ENCODE peak calls at places on chromosome 20, in eight cellular contexts. R is AG09319; S is ovary; P is CD8-positive, alpha-beta T cell; C is astrocyte of the spinal cord; L is lower leg skin; V is AG04450; F is nephron progenitor cell. W is an unnamed sample.
A peak's percentile ranks its signal among the peaks of the same experiment; 100 is the strongest.

GRCh38 chr20:60255866-60256265 is 297.6 kb downstream of the CDH26 start:
- DNase-seq in R (no peak), S (no peak), P (no peak), C (peak; percentile 13), L (peak; percentile 72), V (no peak), F (no peak), W (peak; percentile 51)

GRCh38 chr20:57465943-57466342 is 59.0 kb downstream of the CTCFL start:
- DNase-seq in R (no peak), S (no peak), P (no peak), C (no peak), L (no peak), V (no peak), F (no peak), W (no peak)

GRCh38 chr20:48198951-48199431 is 413.7 kb upstream of the SULF2 start:
- DNase-seq in R (peak; percentile 3), S (no peak), P (no peak), C (no peak), L (no peak), V (no peak), F (no peak), W (no peak)

GRCh38 chr20:51969191-51969590 is 166.9 kb upstream of the SALL4 start:
- DNase-seq in R (no peak), S (no peak), P (no peak), C (no peak), L (peak; percentile 17), V (no peak), F (no peak), W (no peak)

GRCh38 chr20:38125157-38126056 is 39.7 kb downstream of the TGM2 start:
- DNase-seq in R (no peak), S (peak; percentile 92), P (no peak), C (peak; percentile 84), L (peak; percentile 78), V (no peak), F (no peak), W (no peak)

GRCh38 chr20:9660236-9660868 is 146.0 kb downstream of the LAMP5 start:
- DNase-seq in R (no peak), S (no peak), P (no peak), C (peak; percentile 5), L (no peak), V (no peak), F (peak; percentile 77), W (no peak)

GRCh38 chr20:2299301-2299700 is 3.5 kb downstream of the TGM3 start:
- DNase-seq in R (no peak), S (no peak), P (no peak), C (no peak), L (peak; percentile 88), V (no peak), F (no peak), W (no peak)

GRCh38 chr20:57609842-57610167 is 10.4 kb downstream of the ZBP1 start:
- DNase-seq in R (no peak), S (no peak), P (no peak), C (no peak), L (no peak), V (no peak), F (no peak), W (no peak)

GRCh38 chr20:47198254-47198671 is 158.2 kb downstream of the ZMYND8 start:
- DNase-seq in R (no peak), S (no peak), P (no peak), C (no peak), L (no peak), V (no peak), F (no peak), W (peak; percentile 8)

GRCh38 chr20:56179051-56179450 is 69.5 kb upstream of the MC3R start:
- DNase-seq in R (no peak), S (no peak), P (no peak), C (no peak), L (peak; percentile 49), V (no peak), F (no peak), W (no peak)

GRCh38 chr20:26208296-26209091 is 511.8 kb upstream of the ZNF337 start:
- DNase-seq in R (no peak), S (no peak), P (peak; percentile 41), C (no peak), L (peak; percentile 81), V (no peak), F (peak; percentile 70), W (no peak)

GRCh38 chr20:50776122-50776795 is 18.6 kb upstream of the BCAS4 start:
- DNase-seq in R (no peak), S (peak; percentile 6), P (no peak), C (no peak), L (peak; percentile 31), V (no peak), F (no peak), W (no peak)

GRCh38 chr20:46899619-46900018 is 5.0 kb downstream of the EYA2 start:
- DNase-seq in R (no peak), S (no peak), P (no peak), C (no peak), L (no peak), V (no peak), F (no peak), W (no peak)

GRCh38 chr20:52676282-52676995 is 295.7 kb upstream of the TSHZ2 start:
- DNase-seq in R (no peak), S (no peak), P (no peak), C (no peak), L (no peak), V (no peak), F (no peak), W (no peak)

GRCh38 chr20:58882704-58883089 is 30.2 kb downstream of the GNAS start:
- DNase-seq in R (no peak), S (no peak), P (no peak), C (no peak), L (no peak), V (no peak), F (no peak), W (no peak)

GRCh38 chr20:54669054-54669390 is 193.6 kb downstream of the DOK5 start:
- DNase-seq in R (no peak), S (no peak), P (no peak), C (no peak), L (no peak), V (no peak), F (no peak), W (no peak)

GRCh38 chr20:62500237-62500864 is 24.6 kb upstream of the GATA5 start:
- DNase-seq in R (peak; percentile 4), S (peak; percentile 84), P (peak; percentile 85), C (peak; percentile 18), L (peak; percentile 95), V (no peak), F (peak; percentile 94), W (peak; percentile 10)

GRCh38 chr20:46523108-46523507 is 9.7 kb upstream of the ZNF334 start:
- DNase-seq in R (no peak), S (no peak), P (no peak), C (no peak), L (no peak), V (no peak), F (no peak), W (no peak)

GRCh38 chr20:35329435-35330139 is 37.4 kb upstream of the FAM83C start:
- DNase-seq in R (no peak), S (no peak), P (peak; percentile 23), C (no peak), L (no peak), V (no peak), F (peak; percentile 37), W (no peak)

GRCh38 chr20:37823276-37823980 is 79.5 kb upstream of the VSTM2L start:
- DNase-seq in R (no peak), S (no peak), P (no peak), C (no peak), L (no peak), V (no peak), F (no peak), W (no peak)

GRCh38 chr20:47054945-47055344 is 160.3 kb downstream of the EYA2 start:
- DNase-seq in R (no peak), S (no peak), P (no peak), C (no peak), L (peak; percentile 56), V (no peak), F (no peak), W (no peak)

GRCh38 chr20:10369723-10370090 is 64.3 kb downstream of the MKKS start:
- DNase-seq in R (peak; percentile 29), S (no peak), P (no peak), C (peak; percentile 58), L (no peak), V (no peak), F (no peak), W (no peak)

GRCh38 chr20:22303523-22303922 is 280.8 kb downstream of the FOXA2 start:
- DNase-seq in R (no peak), S (no peak), P (no peak), C (no peak), L (no peak), V (no peak), F (no peak), W (no peak)

GRCh38 chr20:19901226-19901625 is 115.9 kb upstream of the NAA20 start:
- DNase-seq in R (no peak), S (no peak), P (no peak), C (no peak), L (peak; percentile 78), V (no peak), F (no peak), W (no peak)

GRCh38 chr20:36717657-36718056 is 28.2 kb downstream of the NDRG3 start:
- DNase-seq in R (no peak), S (no peak), P (no peak), C (no peak), L (no peak), V (no peak), F (no peak), W (peak; percentile 2)
- TF ChIP-seq CTCF in R (peak; percentile 18), S (no peak), P (no peak), C (peak; percentile 7), L (no peak), V (peak; percentile 9), F (no peak), W (peak; percentile 30)

GRCh38 chr20:33028875-33029274 is 2.6 kb upstream of the BPIFB6 start:
- DNase-seq in R (no peak), S (no peak), P (no peak), C (no peak), L (no peak), V (no peak), F (no peak), W (no peak)
- TF ChIP-seq CTCF in R (no peak), S (no peak), P (no peak), C (no peak), L (no peak), V (no peak), F (no peak), W (no peak)

DNA sequence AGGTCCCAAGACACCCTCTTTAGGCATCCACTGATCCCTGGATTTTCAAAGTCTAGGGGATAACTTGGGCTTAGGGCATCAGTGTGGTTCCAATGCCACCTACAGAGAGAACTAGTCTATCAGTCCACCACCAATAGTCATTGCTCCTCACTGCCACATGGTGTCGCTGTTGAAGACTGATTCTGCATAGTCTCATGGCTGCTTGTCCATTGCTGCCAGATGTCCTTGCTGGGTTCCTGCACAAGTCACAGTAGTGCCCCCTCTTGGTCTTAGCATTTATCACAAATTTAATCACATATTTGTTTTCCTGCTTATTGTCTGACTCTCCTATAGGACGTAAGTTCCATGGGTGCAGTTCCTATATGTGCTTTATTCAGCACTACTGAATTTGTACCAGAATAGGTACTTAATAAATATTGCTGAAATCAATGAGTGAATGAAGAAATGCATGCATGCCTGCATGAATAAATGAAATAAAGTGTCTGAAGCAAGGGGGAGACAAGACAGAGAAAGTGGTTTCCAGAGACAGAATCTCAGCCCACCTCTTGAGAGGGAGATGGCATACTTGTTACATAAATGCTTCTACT is 45.9 kb upstream of the RALY start:
- DNase-seq in R (no peak), S (no peak), P (peak; percentile 14), C (peak; percentile 14), L (no peak), V (no peak), F (peak; percentile 14), W (peak; percentile 51)
- TF ChIP-seq CTCF in R (peak; percentile 29), S (no peak), P (peak; percentile 67), C (peak; percentile 53), L (peak; percentile 30), V (peak; percentile 41), F (peak; percentile 38), W (peak; percentile 84)

GRCh38 chr20:32444474-32445220 is 86.5 kb downstream of the ASXL1 start:
- DNase-seq in R (no peak), S (no peak), P (no peak), C (no peak), L (peak; percentile 46), V (no peak), F (no peak), W (no peak)
- TF ChIP-seq CTCF in R (no peak), S (no peak), P (no peak), C (no peak), L (no peak), V (no peak), F (no peak), W (no peak)

W was measured in HFFc6.